ENCODE peak calls at places on chromosomes 13 and 19, in four cellular contexts. E is ovary, S is adrenal gland, Z is endothelial cell of umbilical vein. B is an unnamed sample.
A peak's percentile ranks its signal among the peaks of the same experiment; 100 is the strongest.

GRCh38 chr13:20960663-20961309 is 58.2 kb upstream of the XPO4 start:
- DNase-seq in S (no peak), Z (peak; percentile 21), E (no peak), B (no peak)

GRCh38 chr13:85616275-85616674 is 182.9 kb downstream of the SLITRK6 start:
- DNase-seq in E (no peak), Z (no peak), S (no peak), B (no peak)

GRCh38 chr13:102138635-102139225 is 263.1 kb downstream of the FGF14 start:
- DNase-seq in Z (no peak), E (no peak), S (no peak), B (no peak)

GRCh38 chr13:76717092-76717491 is 169.1 kb downstream of the KCTD12 start:
- DNase-seq in Z (no peak), E (no peak), S (peak; percentile 51), B (no peak)

GRCh38 chr19:6119031-6119430 is 8.7 kb upstream of the RFX2 start:
- DNase-seq in Z (no peak), E (no peak), S (no peak), B (no peak)

GRCh38 chr13:33271759-33272158 is 13.8 kb downstream of the STARD13 start:
- DNase-seq in Z (no peak), S (no peak), E (no peak), B (no peak)

GRCh38 chr19:18437481-18438330 is at the start of gene ISYNA1:
- DNase-seq in S (peak; percentile 73), E (peak; percentile 80), Z (peak; percentile 66), B (peak; percentile 66)

GRCh38 chr13:36288794-36289391 is 8.7 kb downstream of the CCDC169 start:
- DNase-seq in S (no peak), E (no peak), Z (no peak), B (no peak)

GRCh38 chr13:46116653-46117502 is 12.0 kb upstream of the CPB2 start:
- DNase-seq in Z (no peak), S (no peak), E (no peak), B (no peak)

GRCh38 chr19:50427997-50428425 is 4.7 kb upstream of the MYBPC2 start:
- DNase-seq in S (peak; percentile 86), E (peak; percentile 90), Z (peak; percentile 57), B (peak; percentile 90)

GRCh38 chr13:101755228-101755887 is 302.9 kb downstream of the ITGBL1 start:
- DNase-seq in Z (no peak), E (no peak), S (no peak), B (no peak)

GRCh38 chr13:38350114-38350617 is 515 bp downstream of the UFM1 start:
- DNase-seq in Z (no peak), S (peak; percentile 75), E (peak; percentile 44), B (peak; percentile 80)

GRCh38 chr19:16957151-16957662 is 68.4 kb downstream of the F2RL3 start:
- DNase-seq in S (no peak), Z (no peak), E (no peak), B (no peak)

GRCh38 chr13:98129059-98129741 is 13.7 kb upstream of the FARP1 start:
- DNase-seq in Z (no peak), S (no peak), E (no peak), B (no peak)

GRCh38 chr13:23584275-23584674 is 14.1 kb downstream of the TNFRSF19 start:
- DNase-seq in Z (no peak), E (no peak), S (no peak), B (no peak)

GRCh38 chr19:29745253-29745652 is 30.2 kb upstream of the C19orf12 start:
- DNase-seq in E (no peak), Z (no peak), S (no peak), B (no peak)

GRCh38 chr19:43548706-43549105 is 15.7 kb downstream of the ZNF575 start:
- DNase-seq in S (no peak), E (no peak), Z (no peak), B (no peak)

GRCh38 chr19:50705422-50706019 is 14.1 kb downstream of the SHANK1 start:
- DNase-seq in S (peak; percentile 62), E (no peak), Z (peak; percentile 62), B (no peak)

GRCh38 chr13:72839831-72840426 is 58.0 kb downstream of the PIBF1 start:
- DNase-seq in S (peak; percentile 53), E (no peak), Z (peak; percentile 45), B (peak; percentile 61)

GRCh38 chr13:35978607-35979316 is 152.4 kb downstream of the DCLK1 start:
- DNase-seq in S (peak; percentile 48), Z (peak; percentile 78), E (no peak), B (peak; percentile 35)

GRCh38 chr13:50561774-50562173 is 281.7 kb downstream of the DLEU7 start:
- DNase-seq in E (no peak), Z (no peak), S (no peak), B (no peak)

GRCh38 chr19:51525731-51526130 is 5.7 kb downstream of the SIGLEC6 start:
- DNase-seq in E (no peak), Z (no peak), S (no peak), B (no peak)

GRCh38 chr13:76019421-76020044 is 383.4 kb downstream of the LMO7 start:
- DNase-seq in E (no peak), S (no peak), Z (no peak), B (no peak)

GRCh38 chr19:30224689-30225606 is 147.2 kb upstream of the ZNF536 start:
- DNase-seq in S (peak; percentile 27), E (no peak), Z (no peak), B (no peak)

GRCh38 chr19:51450730-51451307 is 7.4 kb downstream of the SIGLEC8 start:
- DNase-seq in S (no peak), Z (no peak), E (no peak), B (no peak)

GRCh38 chr13:75165543-75166230 is 316.3 kb downstream of the TBC1D4 start:
- DNase-seq in S (no peak), E (no peak), Z (no peak), B (no peak)

GRCh38 chr13:65090191-65090590 is 2139.9 kb downstream of the PCDH9 start:
- DNase-seq in Z (no peak), E (no peak), S (no peak), B (no peak)

GRCh38 chr13:40376296-40376849 is 290.1 kb downstream of the FOXO1 start:
- DNase-seq in Z (no peak), S (no peak), E (no peak), B (no peak)

GRCh38 chr13:47111499-47111898 is 214.6 kb upstream of the HTR2A start:
- DNase-seq in S (no peak), Z (no peak), E (no peak), B (no peak)

GRCh38 chr13:21606251-21606650 is 2.3 kb upstream of the MICU2 start:
- DNase-seq in Z (no peak), E (no peak), S (no peak), B (no peak)

GRCh38 chr19:14012378-14012915 is 6.3 kb upstream of the RFX1 start:
- DNase-seq in Z (no peak), S (no peak), E (no peak), B (no peak)

GRCh38 chr13:30617315-30618185 is at the start of gene USPL1:
- DNase-seq in S (peak; percentile 98), Z (peak; percentile 100), E (peak; percentile 96), B (peak; percentile 99)

GRCh38 chr13:30618186-30618937 is 642 bp downstream of the USPL1 start:
- DNase-seq in S (peak; percentile 17), E (peak; percentile 21), Z (peak; percentile 48), B (no peak)

GRCh38 chr13:30618938-30619289 is 1.2 kb downstream of the USPL1 start:
- DNase-seq in E (no peak), Z (no peak), S (no peak), B (no peak)

GRCh38 chr13:30615851-30616311 is 1.8 kb upstream of the USPL1 start:
- DNase-seq in S (no peak), Z (peak; percentile 73), E (no peak), B (no peak)

DNA sequence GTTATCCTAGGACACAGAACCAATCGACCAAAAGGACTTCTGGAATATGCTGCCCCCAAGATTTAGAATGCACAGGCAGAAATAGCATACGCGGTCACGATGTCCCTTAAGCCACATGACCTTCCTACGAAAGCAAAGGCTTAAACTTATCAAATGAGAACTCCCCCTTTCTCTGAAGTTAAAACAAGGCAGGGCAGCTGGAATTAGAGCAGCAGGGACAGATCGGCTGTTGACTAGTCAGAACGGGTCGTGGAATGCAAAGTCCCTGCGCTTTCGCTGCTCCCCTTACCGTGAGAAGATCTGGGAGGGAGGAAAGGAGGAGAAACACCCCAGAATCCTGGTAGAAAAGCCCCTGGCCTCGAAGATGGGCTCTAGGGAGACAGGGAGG is 799 bp upstream of the USPL1 start:
- DNase-seq in E (peak; percentile 73), S (peak; percentile 85), Z (peak; percentile 92), B (peak; percentile 78)
- TF ChIP-seq POLR2A in E (no peak), S (peak; percentile 75), Z (peak; percentile 86), B (peak; percentile 99)

DNA sequence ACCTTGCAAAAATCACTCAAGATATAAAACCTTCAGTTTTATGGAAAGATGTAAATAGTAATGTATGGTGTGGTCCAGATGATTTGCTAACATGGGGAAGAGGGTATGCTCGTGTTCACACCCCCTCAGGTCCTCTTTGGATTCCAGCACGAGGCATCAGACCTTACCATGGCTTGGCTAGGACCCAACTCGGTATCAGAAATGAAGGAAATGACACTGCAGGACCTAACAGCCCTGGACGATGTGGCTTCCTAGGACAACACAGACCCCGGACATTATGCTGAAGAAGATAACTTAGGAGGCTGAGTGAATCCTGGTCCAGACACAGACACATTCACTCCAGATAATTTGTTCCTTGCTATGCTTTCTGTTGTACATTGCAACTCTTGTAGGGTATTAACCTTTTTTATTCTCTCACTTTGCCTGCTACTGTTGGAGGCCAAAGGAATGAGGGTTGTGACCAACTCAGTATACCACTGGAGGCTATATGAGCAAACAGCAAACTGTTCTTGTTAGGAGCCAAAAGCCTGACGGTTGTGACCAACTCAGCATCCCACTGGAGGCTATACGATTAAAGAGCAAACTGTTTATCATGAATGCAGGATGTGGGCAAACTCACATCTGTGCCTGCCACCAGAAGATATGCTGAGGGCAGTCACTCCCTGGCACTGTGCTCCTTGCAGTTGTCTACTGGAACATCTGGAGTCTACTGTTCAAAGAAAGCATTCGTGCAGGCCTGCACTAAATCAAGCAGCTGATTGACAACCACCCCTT is 121.7 kb downstream of the ZNF429 start:
- DNase-seq in Z (no peak), E (no peak), S (no peak), B (no peak)
- TF ChIP-seq POLR2A in Z (no peak), E (no peak), S (no peak), B (no peak)

DNA sequence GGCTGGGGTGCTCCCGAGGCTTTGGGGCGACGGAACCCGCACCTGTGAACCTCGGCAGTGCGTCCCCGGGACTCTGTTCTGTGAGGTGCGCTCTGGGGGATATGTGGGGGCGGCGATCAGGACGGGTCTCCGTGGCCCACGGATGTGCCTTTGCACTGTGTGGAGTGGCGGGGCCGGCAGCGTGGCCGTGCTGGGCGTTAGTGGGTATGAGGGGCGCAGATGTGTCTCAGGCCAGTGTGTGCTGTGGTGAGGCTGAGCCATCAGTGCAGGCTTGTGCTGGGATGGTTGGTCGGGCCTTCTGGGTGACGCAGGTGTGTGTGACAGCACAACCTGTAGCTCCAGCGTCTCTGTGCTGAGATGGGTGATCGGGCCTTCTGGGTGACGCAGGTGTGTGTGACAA is 16.9 kb downstream of the ZNF331 start:
- DNase-seq in E (peak; percentile 18), S (no peak), Z (no peak), B (peak; percentile 18)
- TF ChIP-seq POLR2A in E (peak; percentile 24), S (no peak), Z (no peak), B (no peak)

GRCh38 chr19:48332351-48332661 is 7.0 kb downstream of the EMP3 start:
- DNase-seq in E (no peak), S (no peak), Z (no peak), B (no peak)

GRCh38 chr19:48330012-48330681 is 4.8 kb downstream of the EMP3 start:
- DNase-seq in E (peak; percentile 67), Z (peak; percentile 15), S (peak; percentile 85), B (peak; percentile 90)

GRCh38 chr19:48332662-48333466 is 7.5 kb downstream of the EMP3 start:
- DNase-seq in Z (peak; percentile 97), S (peak; percentile 97), E (peak; percentile 95), B (peak; percentile 98)

GRCh38 chr19:48329167-48329891 is 4.0 kb downstream of the EMP3 start:
- DNase-seq in Z (no peak), E (peak; percentile 42), S (peak; percentile 44), B (peak; percentile 28)

GRCh38 chr19:48333467-48334384 is 8.4 kb downstream of the EMP3 start:
- DNase-seq in S (peak; percentile 95), Z (peak; percentile 92), E (peak; percentile 87), B (peak; percentile 96)
- TF ChIP-seq POLR2A in S (no peak), Z (no peak), E (peak; percentile 36), B (peak; percentile 34)

B was measured in body of pancreas.